ENCODE peak calls at places on chromosome 7, in six cellular contexts. One of them, this sample, is unnamed.

GRCh38 chr7:91567111-91568012 is 303.1 kb downstream of the FZD1 start:
- DNase-seq in mesendoderm: no peak
- DNase-seq in neuronal stem cell: no peak
- DNase-seq in H9: no peak
- DNase-seq in mesenchymal stem cell: no peak
- DNase-seq in H1: no peak
- DNase-seq in this sample: no peak

GRCh38 chr7:139946539-139946938 is 116.2 kb downstream of the PARP12 start:
- DNase-seq in mesendoderm: no peak
- DNase-seq in neuronal stem cell: no peak
- DNase-seq in H9: no peak
- DNase-seq in mesenchymal stem cell: no peak
- DNase-seq in H1: no peak
- DNase-seq in this sample: no peak

GRCh38 chr7:142632291-142633134 is 116.8 kb upstream of the PRSS1 start:
- DNase-seq in mesendoderm: peak
- DNase-seq in neuronal stem cell: peak
- DNase-seq in H9: peak
- DNase-seq in mesenchymal stem cell: peak
- DNase-seq in H1: peak
- DNase-seq in this sample: peak

GRCh38 chr7:134179321-134179720 is 52.2 kb downstream of the LRGUK start:
- DNase-seq in mesendoderm: no peak
- DNase-seq in neuronal stem cell: no peak
- DNase-seq in H9: no peak
- DNase-seq in mesenchymal stem cell: no peak
- DNase-seq in H1: no peak
- DNase-seq in this sample: no peak

GRCh38 chr7:128934361-128935352 is 3.1 kb upstream of the IRF5 start:
- DNase-seq in mesendoderm: no peak
- DNase-seq in neuronal stem cell: no peak
- DNase-seq in H9: no peak
- DNase-seq in mesenchymal stem cell: no peak
- DNase-seq in H1: no peak
- DNase-seq in this sample: no peak

GRCh38 chr7:134667899-134668298 is 21.2 kb downstream of the BPGM start:
- DNase-seq in mesendoderm: no peak
- DNase-seq in neuronal stem cell: no peak
- DNase-seq in H9: no peak
- DNase-seq in mesenchymal stem cell: no peak
- DNase-seq in H1: no peak
- DNase-seq in this sample: no peak

GRCh38 chr7:48296976-48297375 is 125.7 kb downstream of the ABCA13 start:
- DNase-seq in mesendoderm: no peak
- DNase-seq in neuronal stem cell: no peak
- DNase-seq in H9: no peak
- DNase-seq in mesenchymal stem cell: no peak
- DNase-seq in H1: no peak
- DNase-seq in this sample: no peak

GRCh38 chr7:121071132-121071531 is 82.6 kb downstream of the CPED1 start:
- DNase-seq in mesendoderm: no peak
- DNase-seq in neuronal stem cell: no peak
- DNase-seq in H9: no peak
- DNase-seq in mesenchymal stem cell: no peak
- DNase-seq in H1: no peak
- DNase-seq in this sample: no peak

GRCh38 chr7:20596653-20597052 is 18.8 kb upstream of the ABCB5 start:
- DNase-seq in mesendoderm: no peak
- DNase-seq in neuronal stem cell: no peak
- DNase-seq in H9: no peak
- DNase-seq in mesenchymal stem cell: peak
- DNase-seq in H1: no peak
- DNase-seq in this sample: peak

GRCh38 chr7:27235387-27236052 is 7.1 kb upstream of the EVX1 start:
- DNase-seq in mesendoderm: peak
- DNase-seq in neuronal stem cell: no peak
- DNase-seq in H9: peak
- DNase-seq in mesenchymal stem cell: no peak
- DNase-seq in H1: peak
- DNase-seq in this sample: no peak

GRCh38 chr7:146172112-146172511 is 55.5 kb downstream of the CNTNAP2 start:
- DNase-seq in mesendoderm: peak
- DNase-seq in neuronal stem cell: no peak
- DNase-seq in H9: no peak
- DNase-seq in mesenchymal stem cell: no peak
- DNase-seq in H1: no peak
- DNase-seq in this sample: no peak

GRCh38 chr7:94431620-94432295 is 37.1 kb downstream of the COL1A2 start:
- DNase-seq in mesendoderm: no peak
- DNase-seq in neuronal stem cell: no peak
- DNase-seq in H9: no peak
- DNase-seq in mesenchymal stem cell: no peak
- DNase-seq in H1: no peak
- DNase-seq in this sample: peak

GRCh38 chr7:105006367-105007139 is 7.5 kb upstream of the KMT2E start:
- DNase-seq in mesendoderm: peak
- DNase-seq in neuronal stem cell: no peak
- DNase-seq in H9: no peak
- DNase-seq in mesenchymal stem cell: no peak
- DNase-seq in H1: no peak
- DNase-seq in this sample: no peak

GRCh38 chr7:22378199-22378961 is 21.4 kb upstream of the RAPGEF5 start:
- DNase-seq in mesendoderm: no peak
- DNase-seq in neuronal stem cell: no peak
- DNase-seq in H9: no peak
- DNase-seq in mesenchymal stem cell: no peak
- DNase-seq in H1: no peak
- DNase-seq in this sample: no peak

GRCh38 chr7:71286924-71287323 is 155.0 kb downstream of the GALNT17 start:
- DNase-seq in mesendoderm: no peak
- DNase-seq in neuronal stem cell: no peak
- DNase-seq in H9: no peak
- DNase-seq in mesenchymal stem cell: no peak
- DNase-seq in H1: no peak
- DNase-seq in this sample: no peak

DNA sequence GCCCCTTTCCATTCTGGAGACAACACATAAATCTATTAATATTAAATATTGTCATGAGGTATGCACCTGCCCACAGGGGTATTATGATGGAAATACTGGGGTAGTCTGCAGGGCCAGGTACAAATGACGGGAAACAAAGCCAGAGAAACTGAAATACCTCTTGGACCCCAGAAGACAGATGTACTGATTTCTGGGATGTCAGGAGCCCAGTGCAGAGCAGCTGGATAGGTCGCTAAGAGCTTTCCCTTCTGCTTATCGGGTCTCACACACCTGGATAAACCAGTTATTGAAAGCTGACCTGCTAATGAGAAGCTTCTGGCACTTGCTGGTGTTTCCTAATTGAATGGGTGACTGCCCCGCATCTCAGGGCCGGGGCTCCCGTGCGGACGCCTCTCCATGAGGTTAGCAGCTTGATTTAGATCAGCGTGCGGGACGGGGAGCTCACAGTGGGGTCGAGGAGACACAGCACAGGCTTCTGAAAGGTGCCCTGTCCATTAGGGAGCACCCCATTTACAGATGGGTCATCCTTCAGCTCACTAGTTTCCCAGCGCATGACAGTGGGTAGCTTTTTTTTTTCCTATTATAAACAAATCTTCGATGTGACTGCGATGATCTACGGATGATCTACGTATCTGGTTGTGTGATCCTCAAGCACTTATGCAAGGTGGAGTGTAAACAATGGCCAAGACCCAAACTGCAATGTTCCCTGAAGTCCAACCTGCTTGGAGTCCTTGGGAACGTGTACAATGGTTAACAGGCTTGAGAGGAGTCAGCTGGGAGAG is 1.5 kb upstream of the INSIG1 start:
- DNase-seq in mesendoderm: no peak
- DNase-seq in neuronal stem cell: no peak
- DNase-seq in H9: no peak
- DNase-seq in mesenchymal stem cell: no peak
- DNase-seq in H1: no peak
- DNase-seq in this sample: no peak
- H2BK5ac ChIP-seq in mesendoderm: no peak
- H2BK5ac ChIP-seq in neuronal stem cell: peak
- H2BK5ac ChIP-seq in H9: no peak
- H2BK5ac ChIP-seq in mesenchymal stem cell: no peak
- H2BK5ac ChIP-seq in H1: peak
- H2BK5ac ChIP-seq in this sample: peak

DNA sequence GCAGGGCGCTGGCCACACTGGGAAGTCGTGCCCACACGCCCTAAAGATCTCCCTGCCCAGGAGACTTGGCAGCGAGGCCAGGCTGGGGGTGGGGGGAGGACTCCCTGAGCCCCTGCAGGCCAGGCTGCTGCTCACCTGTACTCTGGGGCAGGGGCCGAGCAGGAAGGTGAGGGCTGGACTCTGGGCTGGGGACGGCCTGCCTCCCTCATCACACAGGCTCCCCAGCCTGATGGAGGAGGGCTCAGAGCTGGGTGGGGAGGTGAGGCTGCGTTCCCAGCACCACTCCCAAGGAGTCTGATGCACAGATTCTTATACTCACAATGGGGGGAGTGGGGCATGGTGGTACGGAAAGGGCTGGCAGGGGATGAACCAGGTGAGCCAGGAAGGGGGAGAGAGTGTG is 71.2 kb downstream of the ELFN1 start:
- DNase-seq in mesendoderm: no peak
- DNase-seq in neuronal stem cell: no peak
- DNase-seq in H9: no peak
- DNase-seq in mesenchymal stem cell: no peak
- DNase-seq in H1: no peak
- DNase-seq in this sample: no peak
- H2BK120ac ChIP-seq in mesendoderm: no peak
- H2BK120ac ChIP-seq in neuronal stem cell: no peak
- H2BK120ac ChIP-seq in H9: no peak
- H2BK120ac ChIP-seq in mesenchymal stem cell: no peak
- H2BK120ac ChIP-seq in H1: no peak
- H2BK120ac ChIP-seq in this sample: no peak

DNA sequence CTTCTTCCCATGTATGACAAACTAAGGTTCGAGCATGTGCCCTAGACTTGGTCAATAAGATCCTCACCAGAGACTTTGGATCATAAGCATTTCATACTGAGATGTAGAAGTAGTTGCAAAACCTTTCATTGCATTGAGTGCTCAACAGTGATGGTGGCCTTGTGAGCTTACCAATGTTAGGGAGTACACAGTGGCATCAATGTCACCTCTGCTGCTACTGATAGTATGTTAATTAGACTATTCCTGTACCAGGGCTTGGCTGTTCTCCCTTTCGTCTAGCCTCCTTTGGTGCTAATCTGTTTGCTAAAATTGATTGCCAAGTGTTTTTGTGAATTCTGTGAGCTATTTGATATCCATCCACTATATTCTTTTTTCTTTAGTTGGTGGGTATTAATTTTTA is 264.5 kb upstream of the SEMA3C start:
- DNase-seq in mesendoderm: no peak
- DNase-seq in neuronal stem cell: no peak
- DNase-seq in H9: no peak
- DNase-seq in mesenchymal stem cell: no peak
- DNase-seq in H1: no peak
- DNase-seq in this sample: no peak
- H2BK5ac ChIP-seq in mesendoderm: no peak
- H2BK5ac ChIP-seq in neuronal stem cell: no peak
- H2BK5ac ChIP-seq in H9: no peak
- H2BK5ac ChIP-seq in mesenchymal stem cell: no peak
- H2BK5ac ChIP-seq in H1: no peak
- H2BK5ac ChIP-seq in this sample: no peak

DNA sequence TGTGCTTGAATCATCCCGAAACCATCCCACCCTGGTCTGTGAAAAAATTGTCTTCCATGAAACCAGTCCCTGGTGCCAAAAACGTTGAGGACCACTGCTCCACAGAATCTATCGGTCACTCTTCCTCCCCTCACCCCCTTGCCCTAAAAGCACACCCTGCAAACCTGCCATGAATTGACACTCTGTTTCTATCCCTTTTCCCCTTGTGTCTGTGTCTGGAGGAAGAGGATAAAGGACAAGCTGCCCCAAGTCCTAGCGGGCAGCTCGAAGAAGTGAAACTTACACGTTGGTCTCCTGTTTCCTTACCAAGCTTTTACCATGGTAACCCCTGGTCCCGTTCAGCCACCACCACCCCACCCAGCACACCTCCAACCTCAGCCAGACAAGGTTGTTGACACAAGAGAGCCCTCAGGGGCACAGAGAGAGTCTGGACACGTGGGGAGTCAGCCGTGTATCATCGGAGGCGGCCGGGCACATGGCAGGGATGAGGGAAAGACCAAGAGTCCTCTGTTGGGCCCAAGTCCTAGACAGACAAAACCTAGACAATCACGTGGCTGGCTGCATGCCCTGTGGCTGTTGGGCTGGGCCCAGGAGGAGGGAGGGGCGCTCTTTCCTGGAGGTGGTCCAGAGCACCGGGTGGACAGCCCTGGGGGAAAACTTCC is 784 bp upstream of the SERPINE1 start:
- DNase-seq in mesendoderm: no peak
- DNase-seq in neuronal stem cell: no peak
- DNase-seq in H9: no peak
- DNase-seq in mesenchymal stem cell: no peak
- DNase-seq in H1: no peak
- DNase-seq in this sample: peak
- H2BK120ac ChIP-seq in mesendoderm: no peak
- H2BK120ac ChIP-seq in neuronal stem cell: no peak
- H2BK120ac ChIP-seq in H9: no peak
- H2BK120ac ChIP-seq in mesenchymal stem cell: peak
- H2BK120ac ChIP-seq in H1: peak
- H2BK120ac ChIP-seq in this sample: peak

GRCh38 chr7:130418306-130418705 is 22.5 kb downstream of the CEP41 start:
- DNase-seq in mesendoderm: no peak
- DNase-seq in neuronal stem cell: no peak
- DNase-seq in H9: no peak
- DNase-seq in mesenchymal stem cell: no peak
- DNase-seq in H1: no peak
- DNase-seq in this sample: peak
- H2BK5ac ChIP-seq in mesendoderm: no peak
- H2BK5ac ChIP-seq in neuronal stem cell: no peak
- H2BK5ac ChIP-seq in H9: no peak
- H2BK5ac ChIP-seq in mesenchymal stem cell: no peak
- H2BK5ac ChIP-seq in H1: no peak
- H2BK5ac ChIP-seq in this sample: no peak

GRCh38 chr7:108127461-108127860 is 2.7 kb downstream of the LAMB4 start:
- DNase-seq in mesendoderm: no peak
- DNase-seq in neuronal stem cell: no peak
- DNase-seq in H9: no peak
- DNase-seq in mesenchymal stem cell: no peak
- DNase-seq in H1: no peak
- DNase-seq in this sample: no peak
- H2BK120ac ChIP-seq in mesendoderm: no peak
- H2BK120ac ChIP-seq in neuronal stem cell: no peak
- H2BK120ac ChIP-seq in H9: no peak
- H2BK120ac ChIP-seq in mesenchymal stem cell: no peak
- H2BK120ac ChIP-seq in H1: no peak
- H2BK120ac ChIP-seq in this sample: no peak

GRCh38 chr7:2757904-2758672 is 70.1 kb downstream of the AMZ1 start:
- DNase-seq in mesendoderm: peak
- DNase-seq in neuronal stem cell: no peak
- DNase-seq in H9: no peak
- DNase-seq in mesenchymal stem cell: peak
- DNase-seq in H1: no peak
- DNase-seq in this sample: peak
- H2BK5ac ChIP-seq in mesendoderm: peak
- H2BK5ac ChIP-seq in neuronal stem cell: no peak
- H2BK5ac ChIP-seq in H9: no peak
- H2BK5ac ChIP-seq in mesenchymal stem cell: peak
- H2BK5ac ChIP-seq in H1: no peak
- H2BK5ac ChIP-seq in this sample: peak

GRCh38 chr7:41617987-41618386 is 84.9 kb downstream of the INHBA start:
- DNase-seq in mesendoderm: no peak
- DNase-seq in neuronal stem cell: no peak
- DNase-seq in H9: no peak
- DNase-seq in mesenchymal stem cell: no peak
- DNase-seq in H1: no peak
- DNase-seq in this sample: no peak
- H2BK120ac ChIP-seq in mesendoderm: no peak
- H2BK120ac ChIP-seq in neuronal stem cell: no peak
- H2BK120ac ChIP-seq in H9: no peak
- H2BK120ac ChIP-seq in mesenchymal stem cell: no peak
- H2BK120ac ChIP-seq in H1: no peak
- H2BK120ac ChIP-seq in this sample: no peak

This sample was measured in IMR-90.